ENCODE peak calls at places on chromosomes 12 and 14, in seven cellular contexts. D is lung; A is effector memory CD4-positive, alpha-beta T cell; F is ovary; C is naive thymus-derived CD4-positive, alpha-beta T cell; S is stomach; T is endothelial cell of umbilical vein. V is an unnamed sample. For H3K36me3 and H3K4me1, the result is how much of the 10 kb centered on the place peaks cover.

GRCh38 chr12:30753233-30753632 is 1.5 kb downstream of the CAPRIN2 start:
- DNase-seq in D (no peak), A (no peak), F (no peak), C (peak), S (no peak), T (peak), V (no peak)

GRCh38 chr12:98227162-98227561 is 288.2 kb upstream of the TMPO start:
- DNase-seq in D (no peak), A (no peak), F (no peak), C (no peak), S (no peak), T (no peak), V (peak)

GRCh38 chr12:38664661-38665269 is 240.6 kb downstream of the CPNE8 start:
- DNase-seq in D (no peak), A (no peak), F (no peak), C (no peak), S (no peak), T (peak), V (peak)

GRCh38 chr14:52272375-52272774 is 4.9 kb downstream of the PTGDR start:
- DNase-seq in D (no peak), A (no peak), F (no peak), C (no peak), S (no peak), T (no peak), V (peak)

GRCh38 chr12:121088208-121088585 is 44.5 kb upstream of the P2RX7 start:
- DNase-seq in D (no peak), A (no peak), F (no peak), C (no peak), S (no peak), T (no peak), V (no peak)

GRCh38 chr14:105987563-105987962 is 461.2 kb downstream of the TMEM121 start:
- DNase-seq in D (no peak), A (no peak), F (no peak), C (no peak), S (no peak), T (no peak), V (no peak)

GRCh38 chr12:71201136-71201679 is 43.4 kb upstream of the TSPAN8 start:
- DNase-seq in D (no peak), A (no peak), F (no peak), C (no peak), S (no peak), T (no peak), V (no peak)

GRCh38 chr14:20343855-20344205 is 395 bp downstream of the PARP2 start:
- DNase-seq in D (no peak), A (no peak), F (no peak), C (no peak), S (no peak), T (no peak), V (peak)

GRCh38 chr14:68249534-68250517 is 430.2 kb downstream of the RAD51B start:
- DNase-seq in D (no peak), A (no peak), F (no peak), C (no peak), S (no peak), T (peak), V (no peak)

GRCh38 chr14:100576091-100577085 is 10.8 kb downstream of the BEGAIN start:
- DNase-seq in D (no peak), A (no peak), F (peak), C (no peak), S (no peak), T (no peak), V (no peak)

DNA sequence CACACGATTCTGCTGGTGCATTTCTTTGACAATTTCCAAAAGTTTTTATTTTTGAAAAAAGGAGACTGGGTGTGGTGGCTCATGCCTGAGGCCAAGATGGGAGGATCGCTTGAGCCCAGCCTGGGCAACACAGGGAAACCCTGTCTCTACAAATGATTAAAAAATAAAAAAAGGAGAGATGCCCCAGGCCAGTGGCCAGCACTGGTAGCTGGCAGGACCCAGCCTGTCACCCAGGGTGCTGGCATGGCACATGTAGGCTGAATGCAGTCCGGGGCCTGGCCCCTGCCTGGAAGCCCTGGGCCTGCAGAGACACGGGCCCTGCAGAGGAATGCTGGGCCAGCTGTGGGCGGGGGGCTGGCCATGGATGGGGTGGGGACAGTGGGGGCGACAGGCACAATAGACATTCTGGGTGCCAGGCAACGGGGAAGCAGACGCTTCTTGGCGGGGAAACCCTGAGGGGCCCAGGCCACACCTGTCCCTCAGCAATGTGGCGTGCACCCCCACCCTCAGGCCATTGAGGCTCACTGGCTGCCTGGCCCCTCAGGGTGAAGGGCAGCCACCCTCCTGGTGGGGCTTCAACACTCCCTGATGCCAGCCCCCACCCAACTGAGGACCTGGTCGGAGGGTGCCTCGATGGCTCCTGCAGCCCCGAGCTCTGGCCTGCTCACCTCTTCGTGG is 12.0 kb downstream of the TRMT61A start:
- DNase-seq in D (no peak), A (no peak), F (peak), C (no peak), S (no peak), T (no peak), V (no peak)
- H3K27ac ChIP-seq in D (peak), A (no peak), F (peak), C (no peak), S (peak), T (no peak), V (no peak)

GRCh38 chr12:48828841-48829575 is 10.7 kb downstream of the CACNB3 start:
- DNase-seq in D (no peak), A (no peak), F (no peak), C (no peak), S (no peak), T (no peak), V (no peak)
- H3K36me3 ChIP-seq in D (under half), A (half or more), F (under half), C (half or more), S (half or more), T (under half), V (under half)

DNA sequence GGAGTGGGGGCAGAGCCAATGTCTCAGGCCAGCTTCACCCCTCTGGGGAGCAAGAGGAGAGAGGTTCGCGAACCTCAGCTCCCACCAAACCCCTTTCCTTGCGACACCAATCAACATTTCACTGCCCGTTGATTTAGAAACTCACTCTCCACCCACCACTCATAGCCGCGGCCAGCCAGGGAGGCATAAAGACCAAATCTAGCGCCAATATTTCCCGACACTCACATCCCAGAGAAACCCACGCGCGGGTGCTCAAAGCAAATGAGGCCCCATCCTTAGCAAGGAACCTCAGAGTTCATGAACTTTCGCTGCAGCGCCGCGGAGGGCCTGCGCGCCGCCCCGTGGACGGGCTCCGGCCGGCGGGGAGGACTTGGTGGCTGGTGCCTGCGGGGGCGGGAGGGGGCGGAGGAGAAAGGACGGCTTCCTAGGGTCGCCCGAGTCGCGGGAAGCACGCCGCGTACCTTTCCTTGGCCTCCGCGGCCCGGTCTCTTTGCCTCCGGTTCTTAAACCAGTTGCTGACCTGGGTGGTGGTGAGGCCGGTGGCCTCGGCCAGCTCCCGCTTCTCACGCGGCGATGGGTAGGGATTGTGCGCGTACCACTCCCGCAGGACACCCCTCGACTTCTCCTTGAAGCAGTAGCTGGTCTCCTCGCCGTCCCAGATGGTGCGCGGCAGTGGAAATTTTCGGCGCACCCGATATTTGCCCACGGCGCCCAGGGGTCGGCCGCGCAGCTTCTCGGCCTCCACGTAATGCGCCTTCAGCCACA is 926 bp downstream of the SIX1 start:
- DNase-seq in D (no peak), A (no peak), F (no peak), C (no peak), S (no peak), T (no peak), V (no peak)
- H3K4me1 ChIP-seq in D (under half), A (under half), F (under half), C (under half), S (half or more), T (under half), V (under half)

GRCh38 chr14:102784892-102785597 is 7.8 kb downstream of the TRAF3 start:
- DNase-seq in D (no peak), A (no peak), F (no peak), C (no peak), S (no peak), T (no peak), V (no peak)
- H3K27ac ChIP-seq in D (no peak), A (no peak), F (no peak), C (no peak), S (no peak), T (no peak), V (peak)

GRCh38 chr12:54563787-54564186 is 14.4 kb downstream of the PDE1B start:
- DNase-seq in D (no peak), A (no peak), F (no peak), C (no peak), S (no peak), T (no peak), V (no peak)

GRCh38 chr12:54564768-54565167 is 15.4 kb downstream of the PDE1B start:
- DNase-seq in D (no peak), A (no peak), F (no peak), C (no peak), S (no peak), T (no peak), V (no peak)

GRCh38 chr12:54569072-54569471 is 19.4 kb downstream of the PPP1R1A start:
- DNase-seq in D (no peak), A (no peak), F (no peak), C (no peak), S (no peak), T (no peak), V (no peak)

GRCh38 chr12:54565658-54566552 is 16.5 kb downstream of the PDE1B start:
- DNase-seq in D (no peak), A (no peak), F (no peak), C (no peak), S (no peak), T (no peak), V (no peak)

DNA sequence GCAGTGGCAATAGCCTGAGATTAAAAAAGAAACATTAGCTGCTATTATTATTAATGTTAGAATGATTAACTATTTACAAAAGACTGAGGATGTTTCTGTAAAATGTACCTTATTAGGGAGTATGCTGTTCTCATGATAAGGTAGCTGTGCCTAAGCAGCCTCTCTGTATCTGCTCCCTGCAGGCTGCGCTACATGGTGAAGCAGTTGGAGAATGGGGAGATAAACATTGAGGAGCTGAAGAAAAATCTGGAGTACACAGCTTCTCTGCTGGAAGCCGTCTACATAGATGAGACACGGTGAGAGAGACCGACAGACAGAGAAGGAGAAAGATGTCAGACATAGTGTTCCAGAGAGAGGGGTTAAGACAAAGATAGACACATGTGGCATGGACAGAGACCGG is 17.4 kb downstream of the PDE1B start:
- DNase-seq in D (no peak), A (no peak), F (no peak), C (no peak), S (no peak), T (no peak), V (no peak)
- H3K36me3 ChIP-seq in D (under half), A (under half), F (under half), C (under half), S (under half), T (under half), V (under half)

DNA sequence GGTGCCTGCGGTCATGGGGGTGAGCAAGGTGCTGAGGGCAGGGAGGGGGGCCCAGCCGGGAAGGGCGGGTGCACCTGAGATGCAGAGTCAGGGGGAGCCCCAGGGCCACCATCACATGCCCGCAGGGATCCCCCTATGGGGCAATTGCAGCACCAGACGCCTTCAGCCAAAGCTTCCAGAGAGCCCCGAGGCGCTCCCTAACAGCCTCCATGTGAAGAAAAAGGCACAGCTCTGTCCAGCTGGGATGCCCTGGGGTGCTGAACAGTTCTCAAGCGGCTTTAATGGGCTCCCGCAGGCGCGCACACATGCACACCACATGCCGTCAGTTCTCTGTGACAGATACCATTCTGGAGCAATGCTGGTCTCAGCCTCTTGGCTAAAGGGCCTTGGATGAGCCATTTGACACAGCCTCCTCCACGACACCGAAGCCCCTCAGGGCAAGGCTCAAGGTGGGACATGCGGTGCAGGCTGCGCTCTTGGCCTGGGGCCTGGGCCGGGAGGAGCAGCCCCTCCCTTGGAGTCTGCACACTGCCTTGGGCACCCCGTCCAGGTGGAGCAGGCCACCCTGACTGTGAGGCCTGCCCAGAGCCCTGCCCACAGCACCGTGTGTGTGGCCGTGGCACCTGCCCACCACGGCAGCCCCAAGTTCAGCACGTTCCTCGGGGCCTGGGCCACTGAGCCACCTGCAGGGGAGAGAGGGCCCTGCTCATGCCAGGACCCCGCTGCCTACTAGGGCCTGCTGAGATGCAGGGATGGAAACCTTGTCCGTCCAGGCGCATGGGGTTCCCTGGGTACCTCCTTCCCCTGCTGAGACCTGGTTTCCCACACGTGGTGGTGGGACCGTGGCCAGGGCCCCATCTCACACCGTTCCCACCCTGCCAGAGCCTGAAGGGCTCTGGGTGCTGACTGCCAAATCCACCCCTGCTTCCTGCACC is 7.7 kb downstream of the XRCC3 start:
- DNase-seq in D (no peak), A (no peak), F (no peak), C (no peak), S (no peak), T (no peak), V (no peak)
- H3K4me1 ChIP-seq in D (under half), A (under half), F (under half), C (under half), S (half or more), T (half or more), V (under half)